ENCODE peak calls at places on chromosomes 13 and 19, in five cellular contexts. V is neural progenitor cell; Z is left ventricle myocardium inferior; N is GM23338; U is CD4-positive, alpha-beta T cell. D is an unnamed sample.

GRCh38 chr13:62908321-62908720 is 1492.7 kb upstream of the PCDH20 start:
- DNase-seq in Z (no peak), N (no peak), U (no peak), V (no peak), D (no peak)

GRCh38 chr19:8311461-8312260 is 3.5 kb upstream of the CD320 start:
- DNase-seq in Z (peak), V (no peak), N (no peak), U (no peak), D (no peak)

GRCh38 chr19:15464394-15465385 is at the start of gene RASAL3:
- DNase-seq in Z (no peak), N (peak), V (no peak), U (peak), D (no peak)

GRCh38 chr13:113029487-113030258 is 60.7 kb downstream of the MCF2L start:
- DNase-seq in U (peak), N (peak), Z (no peak), V (peak), D (no peak)

GRCh38 chr13:35342440-35342839 is 134.0 kb downstream of the MAB21L1 start:
- DNase-seq in V (no peak), U (no peak), Z (no peak), N (no peak), D (no peak)

GRCh38 chr19:10087296-10088061 is 1.4 kb downstream of the SHFL start:
- DNase-seq in Z (no peak), V (no peak), U (no peak), N (no peak), D (no peak)

GRCh38 chr13:110135977-110136597 is 170.9 kb downstream of the COL4A1 start:
- DNase-seq in U (no peak), V (no peak), Z (no peak), N (no peak), D (no peak)

GRCh38 chr13:108915634-108916497 is 286.5 kb downstream of the MYO16 start:
- DNase-seq in U (peak), N (peak), Z (peak), V (no peak), D (peak)

GRCh38 chr13:30862707-30863106 is 43.4 kb upstream of the MEDAG start:
- DNase-seq in V (peak), N (peak), U (no peak), Z (peak), D (peak)

GRCh38 chr19:11848594-11849263 is at the start of gene ZNF439:
- DNase-seq in U (peak), Z (peak), V (peak), N (peak), D (peak)

GRCh38 chr19:55117063-55117635 is 288 bp downstream of the PPP1R12C start:
- DNase-seq in Z (no peak), N (no peak), U (no peak), V (no peak), D (no peak)

GRCh38 chr19:56720281-56720680 is 48.7 kb upstream of the ZNF835 start:
- DNase-seq in Z (no peak), V (no peak), N (no peak), U (no peak), D (no peak)

GRCh38 chr19:15330801-15331418 is 1.4 kb downstream of the BRD4 start:
- DNase-seq in Z (no peak), V (peak), U (no peak), N (peak), D (peak)

GRCh38 chr13:67416047-67416925 is 186.2 kb upstream of the PCDH9 start:
- DNase-seq in V (peak), Z (no peak), U (no peak), N (peak), D (peak)

GRCh38 chr13:53782400-53783030 is 753.9 kb downstream of the OLFM4 start:
- DNase-seq in N (peak), Z (no peak), U (no peak), V (peak), D (peak)

GRCh38 chr19:55240713-55241020 is 12.1 kb upstream of the TMEM86B start:
- DNase-seq in N (no peak), V (no peak), U (no peak), Z (no peak), D (no peak)

GRCh38 chr19:3680939-3681338 is 19.3 kb downstream of the PIP5K1C start:
- DNase-seq in V (no peak), U (no peak), N (no peak), Z (no peak), D (no peak)

GRCh38 chr19:49817964-49818690 is at the start of gene MED25:
- DNase-seq in Z (peak), V (peak), U (peak), N (peak), D (peak)

GRCh38 chr19:8302357-8302691 is 5.8 kb downstream of the CD320 start:
- DNase-seq in N (no peak), V (no peak), Z (peak), U (no peak), D (no peak)

GRCh38 chr19:6765738-6766356 is 1.4 kb downstream of the SH2D3A start:
- DNase-seq in N (peak), Z (no peak), U (no peak), V (no peak), D (no peak)

GRCh38 chr13:25478186-25478585 is 106.4 kb downstream of the ATP8A2 start:
- DNase-seq in V (peak), N (peak), Z (no peak), U (no peak), D (no peak)

GRCh38 chr13:94712812-94713555 is 639 bp upstream of the SOX21 start:
- DNase-seq in U (no peak), N (peak), Z (no peak), V (peak), D (no peak)

GRCh38 chr13:94716016-94716415 is 3.7 kb upstream of the SOX21 start:
- DNase-seq in V (peak), N (peak), U (no peak), Z (no peak), D (no peak)

GRCh38 chr13:94711561-94712286 is 621 bp downstream of the SOX21 start:
- DNase-seq in Z (no peak), V (peak), U (no peak), N (peak), D (no peak)

GRCh38 chr13:94712287-94712811 is at the start of gene SOX21:
- DNase-seq in U (no peak), N (peak), Z (no peak), V (peak), D (no peak)

DNA sequence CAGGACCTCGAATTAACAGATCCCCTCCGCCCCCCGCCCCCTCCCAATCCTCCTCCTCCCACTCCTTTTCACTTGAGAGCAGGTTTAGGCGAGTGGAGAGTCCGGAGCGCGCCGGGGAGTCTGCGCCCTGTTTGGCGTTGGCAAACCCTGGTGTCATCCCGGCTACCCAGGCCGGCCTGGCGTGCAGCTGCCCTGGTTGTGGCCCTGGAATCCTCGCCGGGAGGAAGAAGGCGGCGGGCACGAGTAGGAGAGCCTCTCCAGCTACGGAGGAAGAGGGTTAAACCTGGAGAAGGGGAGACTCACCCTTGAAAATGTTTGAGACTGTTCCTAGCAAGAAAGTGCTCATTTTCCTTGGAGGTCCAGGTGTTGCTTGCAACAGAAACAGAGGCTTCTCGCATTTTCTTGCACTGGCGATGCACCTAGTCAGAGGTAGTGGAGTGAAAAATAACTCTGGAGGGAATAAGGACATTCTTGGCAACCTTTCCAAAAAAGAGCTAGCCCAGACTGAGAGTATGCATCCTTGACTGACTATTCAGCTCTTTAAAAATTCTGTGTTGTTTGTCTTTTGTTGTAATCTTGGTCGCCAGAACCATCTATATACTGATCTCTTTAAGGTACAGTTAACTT is 1.3 kb upstream of the SOX21 start:
- DNase-seq in V (no peak), U (no peak), N (peak), Z (no peak), D (no peak)
- TF ChIP-seq CTCF in V (no peak), U (no peak), N (no peak), Z (no peak), D (no peak)

GRCh38 chr13:43132911-43133310 is 109.5 kb downstream of the DNAJC15 start:
- DNase-seq in U (no peak), Z (no peak), V (peak), N (no peak), D (no peak)
- H3K27ac ChIP-seq in U (no peak), Z (no peak), V (no peak), N (no peak), D (no peak)

GRCh38 chr13:20401958-20402856 is 123.5 kb downstream of the CRYL1 start:
- DNase-seq in Z (no peak), N (no peak), U (no peak), V (no peak), D (no peak)
- TF ChIP-seq CTCF in Z (no peak), N (no peak), U (no peak), V (no peak), D (no peak)

GRCh38 chr13:83184819-83185218 is 697.5 kb downstream of the SLITRK1 start:
- DNase-seq in N (no peak), V (no peak), U (no peak), Z (no peak), D (no peak)
- H3K27ac ChIP-seq in N (no peak), V (no peak), U (no peak), Z (no peak), D (no peak)

GRCh38 chr19:18197306-18197705 is 4.3 kb downstream of the MPV17L2 start:
- DNase-seq in U (no peak), N (no peak), V (no peak), Z (no peak), D (no peak)
- TF ChIP-seq CTCF in U (no peak), N (no peak), V (no peak), Z (no peak), D (no peak)

GRCh38 chr19:44875666-44876418 is 15.2 kb upstream of the TOMM40 start:
- DNase-seq in N (no peak), V (no peak), U (no peak), Z (no peak), D (peak)

GRCh38 chr19:44878119-44878865 is 12.8 kb upstream of the TOMM40 start:
- DNase-seq in N (no peak), U (no peak), V (no peak), Z (no peak), D (no peak)

GRCh38 chr19:44882063-44882462 is 9.0 kb upstream of the TOMM40 start:
- DNase-seq in Z (no peak), V (no peak), N (no peak), U (no peak), D (no peak)

GRCh38 chr19:44876930-44877530 is 14.0 kb upstream of the TOMM40 start:
- DNase-seq in Z (no peak), N (no peak), V (no peak), U (no peak), D (no peak)

GRCh38 chr19:44879309-44880065 is 11.6 kb upstream of the TOMM40 start:
- DNase-seq in Z (no peak), U (no peak), V (no peak), N (peak), D (no peak)
- H3K27ac ChIP-seq in Z (no peak), U (no peak), V (no peak), N (no peak), D (no peak)

GRCh38 chr19:1986357-1987162 is 29.0 kb downstream of the BTBD2 start:
- DNase-seq in V (no peak), Z (no peak), N (no peak), U (no peak), D (no peak)
- TF ChIP-seq CTCF in V (no peak), Z (no peak), N (no peak), U (no peak), D (no peak)

GRCh38 chr19:41133260-41133659 is 19.0 kb downstream of the CYP2F1 start:
- DNase-seq in Z (no peak), V (no peak), U (no peak), N (no peak), D (no peak)
- H3K27ac ChIP-seq in Z (no peak), V (no peak), U (no peak), N (no peak), D (no peak)

DNA sequence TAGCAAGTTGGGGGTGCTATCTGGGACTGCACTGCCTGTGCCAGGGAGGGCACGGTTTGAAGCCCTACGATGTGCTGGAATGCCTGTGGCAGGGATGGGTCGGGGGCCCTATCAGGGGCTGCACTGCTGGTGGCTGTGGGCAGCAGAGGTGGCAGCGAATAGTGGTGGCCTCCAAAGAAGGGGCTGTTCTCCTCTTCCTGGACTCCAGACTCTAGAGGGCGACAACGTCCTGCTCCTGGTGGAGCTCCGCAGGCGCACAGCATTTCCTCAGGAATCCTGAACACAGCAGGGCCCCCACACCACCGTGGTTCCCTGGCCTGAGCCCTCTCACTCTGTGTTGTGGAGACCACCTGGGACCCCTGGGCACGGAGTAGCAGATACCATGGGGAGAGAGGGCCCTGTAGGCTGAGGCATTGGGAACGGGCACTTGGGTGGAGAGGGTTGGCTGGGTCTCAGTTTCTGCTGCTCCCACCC is 145.6 kb downstream of the TNFRSF19 start:
- DNase-seq in Z (no peak), N (peak), V (no peak), U (no peak), D (no peak)
- TF ChIP-seq CTCF in Z (peak), N (peak), V (no peak), U (no peak), D (peak)